ENCODE peak calls at places on chromosomes 7 and 10, in five cellular contexts. G, C, I, R and D are unnamed samples.

GRCh38 chr10:42989481-42989921 is 87.4 kb upstream of the RET start:
- DNase-seq in G (no peak), C (no peak), I (no peak), R (peak; percentile 45), D (no peak)

GRCh38 chr7:151078233-151079040 is 2.2 kb downstream of the FASTK start:
- DNase-seq in G (no peak), C (no peak), I (no peak), R (no peak), D (no peak)

GRCh38 chr10:93600861-93601773 is at the start of gene RBP4:
- DNase-seq in G (no peak), C (no peak), I (no peak), R (no peak), D (no peak)

GRCh38 chr7:28749673-28750072 is 208.5 kb downstream of the TRIL start:
- DNase-seq in G (no peak), C (no peak), I (no peak), R (no peak), D (no peak)

GRCh38 chr7:36180121-36180520 is 27.1 kb downstream of the EEPD1 start:
- DNase-seq in G (no peak), C (no peak), I (no peak), R (no peak), D (no peak)

GRCh38 chr10:120262857-120263547 is 194.0 kb upstream of the PLPP4 start:
- DNase-seq in G (no peak), C (no peak), I (no peak), R (no peak), D (no peak)

GRCh38 chr10:106582291-106582690 is 582.2 kb downstream of the SORCS1 start:
- DNase-seq in G (no peak), C (no peak), I (no peak), R (no peak), D (no peak)

GRCh38 chr10:50400694-50401093 is 149.4 kb upstream of the ASAH2 start:
- DNase-seq in G (no peak), C (no peak), I (no peak), R (no peak), D (no peak)

GRCh38 chr10:31947144-31947926 is 18.7 kb upstream of the ARHGAP12 start:
- DNase-seq in G (no peak), C (peak; percentile 71), I (no peak), R (no peak), D (no peak)

GRCh38 chr7:151742713-151743480 is 134.0 kb downstream of the PRKAG2 start:
- DNase-seq in G (no peak), C (no peak), I (no peak), R (no peak), D (no peak)

GRCh38 chr10:43127447-43127846 is 10.8 kb upstream of the CSGALNACT2 start:
- DNase-seq in G (no peak), C (no peak), I (no peak), R (peak; percentile 15), D (no peak)

GRCh38 chr10:28939352-28940157 is 262.2 kb downstream of the BAMBI start:
- DNase-seq in G (no peak), C (peak; percentile 40), I (peak; percentile 34), R (no peak), D (peak; percentile 63)

GRCh38 chr7:115038158-115038557 is 116.3 kb downstream of the MDFIC start:
- DNase-seq in G (no peak), C (no peak), I (no peak), R (no peak), D (no peak)

GRCh38 chr10:63375006-63375405 is 90.8 kb downstream of the JMJD1C start:
- DNase-seq in G (no peak), C (no peak), I (no peak), R (no peak), D (no peak)

GRCh38 chr7:81211617-81212016 is 292.8 kb upstream of the SEMA3C start:
- DNase-seq in G (no peak), C (no peak), I (no peak), R (no peak), D (no peak)

GRCh38 chr10:131115801-131116200 is 195.7 kb downstream of the TCERG1L start:
- DNase-seq in G (no peak), C (no peak), I (no peak), R (no peak), D (no peak)

GRCh38 chr10:538895-539294 is 150.6 kb downstream of the DIP2C start:
- DNase-seq in G (no peak), C (no peak), I (no peak), R (no peak), D (no peak)

GRCh38 chr7:44912775-44913347 is 27.5 kb upstream of the PURB start:
- DNase-seq in G (no peak), C (no peak), I (peak; percentile 36), R (no peak), D (no peak)

GRCh38 chr10:123157210-123157609 is 3.0 kb downstream of the BUB3 start:
- DNase-seq in G (no peak), C (no peak), I (no peak), R (no peak), D (no peak)

GRCh38 chr10:70672993-70673928 is 955 bp downstream of the ADAMTS14 start:
- DNase-seq in G (no peak), C (no peak), I (no peak), R (no peak), D (peak; percentile 80)

GRCh38 chr10:85558533-85558932 is 808.1 kb downstream of the GRID1 start:
- DNase-seq in G (no peak), C (no peak), I (no peak), R (no peak), D (no peak)

GRCh38 chr10:61786728-61787127 is 114.8 kb upstream of the ARID5B start:
- DNase-seq in G (no peak), C (peak; percentile 11), I (no peak), R (no peak), D (no peak)

GRCh38 chr7:91850455-91850854 is 30.0 kb downstream of the MTERF1 start:
- DNase-seq in G (no peak), C (no peak), I (no peak), R (no peak), D (no peak)

GRCh38 chr10:33388325-33388724 is 53.9 kb upstream of the NRP1 start:
- DNase-seq in G (no peak), C (no peak), I (no peak), R (no peak), D (no peak)

DNA sequence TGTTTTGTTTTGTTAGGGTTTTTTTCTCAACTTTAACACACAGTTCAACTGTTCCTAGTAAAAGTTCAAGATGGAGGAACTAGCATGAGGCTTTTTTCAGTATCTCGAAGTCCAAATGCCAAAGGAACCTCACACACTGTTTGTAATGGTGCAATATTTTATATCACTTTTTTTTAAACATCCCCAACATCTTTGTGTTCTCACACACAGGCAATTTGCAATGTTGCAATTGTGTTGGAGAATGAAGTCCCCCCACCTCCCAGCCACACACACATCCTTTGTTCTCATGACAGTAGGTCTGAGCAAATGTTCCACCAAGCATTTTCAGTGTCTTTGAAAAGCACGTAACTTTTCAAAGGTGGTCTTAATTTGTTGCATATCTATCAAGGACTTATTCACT is 120.9 kb downstream of the TWIST1 start:
- DNase-seq in G (no peak), C (no peak), I (no peak), R (no peak), D (no peak)
- H3K9me3 ChIP-seq in G (no peaks in the 10 kb centered on the region), C (no peaks in the 10 kb centered on the region), I (no peaks in the 10 kb centered on the region), R (no peaks in the 10 kb centered on the region), D (no peaks in the 10 kb centered on the region)

GRCh38 chr7:77820967-77821366 is 22.4 kb downstream of the PHTF2 start:
- DNase-seq in G (no peak), C (no peak), I (no peak), R (no peak), D (no peak)
- H3K9me3 ChIP-seq in G (peaks cover 9% of the 10 kb centered on the region), C (no peaks in the 10 kb centered on the region), I (peaks cover 13% of the 10 kb centered on the region), R (peaks cover 11% of the 10 kb centered on the region), D (peaks cover 64% of the 10 kb centered on the region)

DNA sequence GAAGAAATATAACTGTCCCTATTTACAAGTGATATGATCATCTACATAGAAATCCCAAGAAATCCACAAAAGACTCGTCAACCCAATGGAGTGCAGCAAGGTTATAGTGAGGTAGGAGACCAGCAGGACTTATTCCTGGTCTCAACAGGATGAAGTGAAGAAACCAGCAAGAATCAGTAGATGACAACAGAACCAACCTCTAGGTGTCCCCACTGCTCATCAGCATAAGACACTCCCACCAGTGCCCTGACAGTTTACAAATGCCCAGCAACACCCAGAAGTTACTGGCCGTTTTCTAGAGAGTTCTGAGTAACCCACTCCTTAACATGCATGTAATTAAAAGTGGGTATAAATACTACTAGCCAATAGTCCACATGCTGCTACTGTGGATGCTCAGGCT is 470.5 kb upstream of the LRRTM3 start:
- DNase-seq in G (no peak), C (no peak), I (no peak), R (no peak), D (no peak)
- H3K9me3 ChIP-seq in G (no peaks in the 10 kb centered on the region), C (no peaks in the 10 kb centered on the region), I (no peaks in the 10 kb centered on the region), R (no peaks in the 10 kb centered on the region), D (no peaks in the 10 kb centered on the region)

DNA sequence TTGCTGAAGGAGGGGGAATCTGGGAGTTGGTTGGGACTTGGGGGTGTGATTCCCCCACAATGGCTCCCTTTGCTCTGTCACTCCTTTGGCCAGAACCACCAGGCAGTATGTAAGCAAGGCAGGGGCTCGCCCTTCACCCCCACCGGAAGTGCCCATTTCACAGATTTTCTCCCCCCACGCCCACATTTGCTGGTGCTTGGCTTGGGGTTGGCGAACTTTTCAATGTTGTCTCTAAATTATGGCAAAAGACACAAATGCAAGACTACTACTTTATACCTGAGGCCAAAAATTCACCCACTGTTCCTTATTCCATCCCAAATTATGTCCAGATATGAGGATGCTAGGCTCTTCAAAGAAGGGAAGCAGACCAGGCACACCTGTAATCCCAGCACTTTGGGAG is 24.5 kb downstream of the RBAK start:
- DNase-seq in G (no peak), C (no peak), I (no peak), R (no peak), D (no peak)
- H3K9me3 ChIP-seq in G (peaks cover 30% of the 10 kb centered on the region), C (no peaks in the 10 kb centered on the region), I (peaks cover 45% of the 10 kb centered on the region), R (peaks cover 36% of the 10 kb centered on the region), D (peaks cover 60% of the 10 kb centered on the region)

DNA sequence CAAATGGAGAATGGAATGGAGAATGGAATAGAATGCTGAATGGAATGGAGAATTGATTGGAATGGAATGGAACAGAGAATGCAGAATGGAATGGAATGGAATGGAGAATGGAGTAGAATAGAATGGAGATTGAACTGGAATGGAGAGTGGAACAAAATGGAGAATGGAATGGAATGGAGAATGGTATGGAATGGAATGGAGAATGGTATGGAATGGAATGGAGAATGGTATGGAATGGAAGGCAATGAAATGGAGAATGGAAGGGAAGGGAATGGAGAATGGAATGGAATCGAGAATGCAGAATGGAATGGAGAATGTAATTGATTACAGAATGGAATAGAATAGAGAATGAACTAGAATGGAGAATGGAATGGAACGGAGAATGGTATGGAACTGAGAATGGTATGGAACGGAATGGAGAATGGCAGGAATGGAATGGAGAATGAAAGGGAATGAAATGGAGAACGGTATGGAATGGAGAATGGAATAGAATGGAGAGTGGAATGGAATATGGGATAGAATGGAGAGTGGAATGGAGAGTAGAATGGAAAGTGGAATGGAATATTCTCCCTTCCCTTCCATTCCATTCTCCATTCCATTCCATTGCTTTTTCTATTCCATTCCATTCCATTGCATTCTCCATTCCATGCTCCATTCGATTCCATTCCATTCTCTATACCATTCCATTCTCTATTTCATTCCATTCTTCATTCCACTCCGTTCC is 88.2 kb downstream of the NSUN6 start:
- DNase-seq in G (no peak), C (no peak), I (no peak), R (no peak), D (no peak)
- H3K9me3 ChIP-seq in G (no peaks in the 10 kb centered on the region), C (no peaks in the 10 kb centered on the region), I (peaks cover 3% of the 10 kb centered on the region), R (no peaks in the 10 kb centered on the region), D (peaks cover 48% of the 10 kb centered on the region)

DNA sequence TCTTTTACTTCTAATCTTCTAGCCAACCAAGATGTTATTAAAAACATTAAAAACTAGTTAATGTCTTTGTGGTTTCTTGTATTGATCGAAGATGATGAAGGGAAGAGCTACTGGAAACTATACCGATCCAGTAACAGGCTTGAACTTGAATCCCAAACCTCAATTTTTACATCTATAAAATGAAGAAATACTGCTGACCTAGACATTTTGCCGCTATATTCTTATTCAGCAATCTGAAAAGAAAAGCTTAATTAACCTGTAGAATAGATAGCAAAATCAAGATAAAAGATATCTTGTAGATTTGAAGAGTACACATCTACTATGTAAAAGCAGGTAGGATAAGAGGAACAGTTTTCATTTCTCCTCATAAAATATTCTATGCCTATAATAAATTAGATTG is 326.1 kb upstream of the LRRN3 start:
- DNase-seq in G (no peak), C (no peak), I (no peak), R (no peak), D (no peak)
- H3K9me3 ChIP-seq in G (no peaks in the 10 kb centered on the region), C (no peaks in the 10 kb centered on the region), I (no peaks in the 10 kb centered on the region), R (no peaks in the 10 kb centered on the region), D (no peaks in the 10 kb centered on the region)